ENCODE peak calls at places on chromosomes 4 and X, in six cellular contexts. P is cardiac muscle cell, R is GM12878, K is spleen, Q is cardiac fibroblast, T is B cell. B is an unnamed sample.

GRCh38 chr4:168496834-168497233 is at the start of gene PALLD:
- DNase-seq in P (peak), R (no peak), K (no peak), Q (no peak), T (no peak), B (no peak)

GRCh38 chrX:9746148-9746880 is 19.3 kb downstream of the GPR143 start:
- DNase-seq in P (no peak), R (no peak), K (no peak), Q (peak), T (no peak), B (no peak)

GRCh38 chr4:119044919-119045318 is 90.7 kb upstream of the MYOZ2 start:
- DNase-seq in P (no peak), R (no peak), K (no peak), Q (no peak), T (no peak), B (no peak)

GRCh38 chrX:154731203-154731602 is 19.7 kb downstream of the GAB3 start:
- DNase-seq in P (no peak), R (no peak), K (no peak), Q (no peak), T (no peak), B (no peak)

GRCh38 chrX:121886557-121886956 is 839.1 kb downstream of the GLUD2 start:
- DNase-seq in P (no peak), R (no peak), K (no peak), Q (no peak), T (no peak), B (no peak)

GRCh38 chrX:153519569-153520285 is 2.3 kb downstream of the ATP2B3 start:
- DNase-seq in P (no peak), R (no peak), K (no peak), Q (no peak), T (no peak), B (no peak)

GRCh38 chrX:17836830-17837229 is 24.3 kb downstream of the RAI2 start:
- DNase-seq in P (no peak), R (no peak), K (no peak), Q (no peak), T (no peak), B (no peak)

GRCh38 chrX:48786341-48786800 is at the start of gene GATA1:
- DNase-seq in P (no peak), R (no peak), K (no peak), Q (no peak), T (no peak), B (no peak)

GRCh38 chr4:2818351-2818939 is 25.2 kb upstream of the ADD1 start:
- DNase-seq in P (peak), R (no peak), K (no peak), Q (no peak), T (peak), B (no peak)

GRCh38 chr4:38567448-38567847 is 96.6 kb upstream of the KLF3 start:
- DNase-seq in P (no peak), R (no peak), K (no peak), Q (no peak), T (no peak), B (no peak)

GRCh38 chrX:23901065-23901464 is 6.7 kb downstream of the APOO start:
- DNase-seq in P (no peak), R (no peak), K (no peak), Q (peak), T (no peak), B (no peak)

GRCh38 chr4:53489279-53489889 is 101.9 kb downstream of the LNX1 start:
- DNase-seq in P (no peak), R (no peak), K (no peak), Q (peak), T (no peak), B (no peak)

GRCh38 chrX:54358424-54359211 is 772 bp upstream of the WNK3 start:
- DNase-seq in P (peak), R (no peak), K (peak), Q (peak), T (peak), B (peak)

GRCh38 chr4:57081651-57082349 is 28.4 kb downstream of the IGFBP7 start:
- DNase-seq in P (no peak), R (no peak), K (no peak), Q (no peak), T (no peak), B (no peak)

GRCh38 chr4:144338834-144339233 is 198.3 kb upstream of the GYPA start:
- DNase-seq in P (no peak), R (no peak), K (no peak), Q (no peak), T (no peak), B (no peak)

GRCh38 chrX:6968231-6968630 is 179.3 kb upstream of the STS start:
- DNase-seq in P (no peak), R (no peak), K (no peak), Q (no peak), T (no peak), B (no peak)

GRCh38 chr4:23717528-23718248 is 172.2 kb downstream of the PPARGC1A start:
- DNase-seq in P (peak), R (no peak), K (no peak), Q (peak), T (no peak), B (no peak)

GRCh38 chr4:3649491-3649890 is 116.7 kb upstream of the ADRA2C start:
- DNase-seq in P (no peak), R (no peak), K (no peak), Q (no peak), T (no peak), B (no peak)

GRCh38 chr4:188624370-188624769 is 485.1 kb downstream of the TRIML1 start:
- DNase-seq in P (no peak), R (no peak), K (no peak), Q (no peak), T (no peak), B (no peak)

GRCh38 chr4:48341776-48342558 is 638 bp downstream of the SLAIN2 start:
- DNase-seq in P (peak), R (no peak), K (peak), Q (peak), T (peak), B (peak)

GRCh38 chrX:153776611-153777045 is 4.2 kb upstream of the SRPK3 start:
- DNase-seq in P (no peak), R (no peak), K (peak), Q (no peak), T (peak), B (no peak)

GRCh38 chr4:142781114-142781513 is 65.0 kb downstream of the INPP4B start:
- DNase-seq in P (no peak), R (no peak), K (no peak), Q (no peak), T (no peak), B (no peak)

GRCh38 chrX:135484636-135485289 is 35.7 kb upstream of the INTS6L start:
- DNase-seq in P (peak), R (no peak), K (no peak), Q (peak), T (no peak), B (no peak)

GRCh38 chr4:112604590-112604989 is 32.1 kb downstream of the ZGRF1 start:
- DNase-seq in P (peak), R (peak), K (no peak), Q (peak), T (peak), B (no peak)

GRCh38 chrX:131405497-131405896 is 116.4 kb upstream of the IGSF1 start:
- DNase-seq in P (no peak), R (no peak), K (no peak), Q (no peak), T (no peak), B (no peak)

GRCh38 chrX:153778684-153779101 is 2.1 kb upstream of the SRPK3 start:
- DNase-seq in P (no peak), R (no peak), K (peak), Q (no peak), T (peak), B (no peak)

GRCh38 chrX:24763989-24764388 is 70.3 kb downstream of the POLA1 start:
- DNase-seq in P (no peak), R (no peak), K (no peak), Q (no peak), T (no peak), B (no peak)

GRCh38 chr4:135775909-135776308 is 1574.3 kb upstream of the PABPC4L start:
- DNase-seq in P (no peak), R (no peak), K (no peak), Q (no peak), T (no peak), B (no peak)

GRCh38 chrX:130125090-130125489 is 14.8 kb upstream of the ELF4 start:
- DNase-seq in P (no peak), R (no peak), K (no peak), Q (peak), T (no peak), B (no peak)

GRCh38 chrX:130120746-130121504 is 10.6 kb upstream of the ELF4 start:
- DNase-seq in P (peak), R (no peak), K (peak), Q (peak), T (peak), B (peak)

GRCh38 chrX:130121505-130121800 is 11.2 kb upstream of the ELF4 start:
- DNase-seq in P (no peak), R (no peak), K (no peak), Q (no peak), T (no peak), B (no peak)

GRCh38 chrX:130120321-130120731 is 10.0 kb upstream of the ELF4 start:
- DNase-seq in P (peak), R (no peak), K (no peak), Q (no peak), T (no peak), B (no peak)

DNA sequence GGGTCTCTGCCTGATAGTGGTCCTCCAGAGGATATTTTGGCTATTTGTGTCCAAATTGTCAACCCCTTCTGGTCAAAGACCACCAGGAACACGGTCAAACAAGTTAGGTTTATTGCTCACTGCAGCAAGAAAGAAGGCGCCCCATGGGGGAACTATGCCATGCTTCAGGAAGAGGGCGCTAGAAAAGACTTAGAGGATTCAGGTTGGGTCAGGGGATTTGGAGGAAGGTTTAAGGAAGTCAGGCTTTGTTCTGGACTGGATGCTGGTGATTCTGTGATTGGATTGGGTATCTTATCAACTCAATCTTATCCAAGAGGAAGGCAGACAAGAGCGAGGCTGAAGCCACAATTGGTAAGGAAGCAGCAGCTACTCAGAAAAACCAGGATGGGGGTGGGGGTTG is 14.3 kb upstream of the ELF4 start:
- DNase-seq in P (no peak), R (no peak), K (no peak), Q (no peak), T (no peak), B (no peak)
- TF ChIP-seq CTCF in P (no peak), R (no peak), K (no peak), Q (no peak), T (no peak), B (no peak)

GRCh38 chr4:145887241-145887964 is 51.2 kb downstream of the ZNF827 start:
- DNase-seq in P (no peak), R (no peak), K (no peak), Q (peak), T (no peak), B (no peak)
- TF ChIP-seq CTCF in P (peak), R (no peak), K (no peak), Q (peak), T (no peak), B (no peak)

GRCh38 chr4:173301518-173302201 is 32.5 kb downstream of the HMGB2 start:
- DNase-seq in P (peak), R (no peak), K (no peak), Q (peak), T (no peak), B (no peak)
- TF ChIP-seq CTCF in P (peak), R (peak), K (peak), Q (peak), T (peak), B (peak)

GRCh38 chr4:1775731-1776500 is 17.2 kb upstream of the FGFR3 start:
- DNase-seq in P (no peak), R (no peak), K (no peak), Q (no peak), T (peak), B (no peak)
- TF ChIP-seq CTCF in P (no peak), R (no peak), K (no peak), Q (no peak), T (no peak), B (no peak)

GRCh38 chr4:56003606-56004005 is 54.9 kb downstream of the CEP135 start:
- DNase-seq in P (no peak), R (no peak), K (no peak), Q (no peak), T (no peak), B (no peak)

GRCh38 chr4:56004235-56004634 is 55.5 kb downstream of the CEP135 start:
- DNase-seq in P (no peak), R (no peak), K (no peak), Q (no peak), T (no peak), B (no peak)

GRCh38 chr4:56007154-56007553 is 58.4 kb downstream of the CEP135 start:
- DNase-seq in P (no peak), R (no peak), K (no peak), Q (peak), T (no peak), B (no peak)
- TF ChIP-seq CTCF in P (no peak), R (no peak), K (no peak), Q (no peak), T (no peak), B (no peak)

GRCh38 chr4:167290684-167291083 is 56.4 kb upstream of the SPOCK3 start:
- DNase-seq in P (peak), R (no peak), K (no peak), Q (peak), T (no peak), B (no peak)
- TF ChIP-seq CTCF in P (no peak), R (peak), K (no peak), Q (peak), T (no peak), B (peak)

GRCh38 chr4:6112606-6113290 is 87.6 kb downstream of the JAKMIP1 start:
- DNase-seq in P (no peak), R (no peak), K (no peak), Q (no peak), T (no peak), B (no peak)

GRCh38 chr4:6107886-6108285 is 89.7 kb upstream of the C4orf50 start:
- DNase-seq in P (no peak), R (no peak), K (no peak), Q (no peak), T (no peak), B (no peak)

GRCh38 chr4:6111354-6111930 is 88.9 kb downstream of the JAKMIP1 start:
- DNase-seq in P (no peak), R (no peak), K (no peak), Q (no peak), T (no peak), B (no peak)

GRCh38 chr4:6110681-6111353 is 89.5 kb downstream of the JAKMIP1 start:
- DNase-seq in P (no peak), R (no peak), K (no peak), Q (no peak), T (no peak), B (no peak)

GRCh38 chr4:6109842-6110560 is 90.3 kb downstream of the JAKMIP1 start:
- DNase-seq in P (no peak), R (no peak), K (no peak), Q (no peak), T (no peak), B (peak)
- TF ChIP-seq CTCF in P (no peak), R (peak), K (no peak), Q (no peak), T (no peak), B (peak)

GRCh38 chrX:13283512-13283911 is 36.3 kb downstream of the ATXN3L start:
- DNase-seq in P (no peak), R (no peak), K (no peak), Q (peak), T (peak), B (no peak)
- TF ChIP-seq CTCF in P (no peak), R (peak), K (no peak), Q (no peak), T (no peak), B (no peak)

GRCh38 chrX:15129412-15129811 is 140.5 kb downstream of the ASB9 start:
- DNase-seq in P (no peak), R (no peak), K (no peak), Q (no peak), T (no peak), B (no peak)

GRCh38 chrX:15128838-15129237 is 141.0 kb downstream of the ASB9 start:
- DNase-seq in P (no peak), R (no peak), K (no peak), Q (no peak), T (no peak), B (no peak)

DNA sequence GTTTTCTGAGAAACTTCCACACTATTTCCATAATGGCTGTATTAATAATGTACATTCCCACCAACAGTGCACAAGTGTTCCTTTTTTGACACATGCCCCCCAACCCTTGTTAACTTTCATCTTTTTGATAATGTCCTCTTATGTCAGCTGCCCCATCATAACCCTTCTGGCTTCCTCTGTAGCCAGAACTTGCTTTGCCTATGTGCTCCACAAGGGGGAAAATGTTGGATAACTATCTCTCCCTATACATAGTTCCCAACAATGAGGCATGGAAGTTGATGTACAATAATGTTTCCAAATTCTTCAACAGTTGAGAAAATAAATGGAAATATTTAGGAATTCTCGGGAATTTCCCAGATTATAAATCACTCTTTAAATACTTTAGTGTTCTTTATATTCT is 142.9 kb downstream of the ASB9 start:
- DNase-seq in P (no peak), R (no peak), K (no peak), Q (no peak), T (no peak), B (no peak)
- TF ChIP-seq CTCF in P (no peak), R (no peak), K (no peak), Q (no peak), T (no peak), B (no peak)

GRCh38 chr4:156827519-156827918 is 144.1 kb downstream of the PDGFC start:
- DNase-seq in P (no peak), R (no peak), K (no peak), Q (no peak), T (no peak), B (no peak)
- TF ChIP-seq CTCF in P (no peak), R (no peak), K (no peak), Q (no peak), T (no peak), B (no peak)

B was measured in type B pancreatic cell.